ENCODE peak calls at places on chromosomes 5 and 9, in six cellular contexts. H, K, X, A, R and P are unnamed samples.
A peak's percentile ranks its signal among the peaks of the same experiment; 100 is the strongest.

GRCh38 chr5:136388474-136388873 is 23.1 kb upstream of the TRPC7 start:
- DNase-seq in K (no peak), A (no peak), H (no peak), R (no peak), X (no peak), P (no peak)

GRCh38 chr5:8845316-8845715 is 700.6 kb downstream of the SEMA5A start:
- DNase-seq in A (no peak), R (no peak), K (no peak), H (no peak), X (no peak), P (no peak)

GRCh38 chr5:158559066-158559465 is 540.6 kb downstream of the EBF1 start:
- DNase-seq in K (no peak), A (no peak), H (no peak), R (no peak), X (peak; percentile 20), P (no peak)

GRCh38 chr5:114471529-114471928 is 109.7 kb downstream of the KCNN2 start:
- DNase-seq in R (no peak), X (no peak), A (no peak), H (no peak), K (no peak), P (no peak)

GRCh38 chr5:2487152-2487763 is 264.2 kb downstream of the IRX2 start:
- DNase-seq in R (no peak), A (no peak), K (no peak), H (no peak), X (no peak), P (no peak)

GRCh38 chr9:91151014-91151740 is 210.5 kb downstream of the AUH start:
- DNase-seq in A (no peak), X (peak; percentile 72), R (no peak), H (peak; percentile 51), K (no peak), P (peak; percentile 49)

GRCh38 chr9:98730914-98731313 is 22.2 kb upstream of the GABBR2 start:
- DNase-seq in K (no peak), A (no peak), H (no peak), R (no peak), X (peak; percentile 2), P (no peak)

GRCh38 chr9:96856363-96857286 is 2.3 kb upstream of the ZNF782 start:
- DNase-seq in A (peak; percentile 84), X (peak; percentile 34), K (peak; percentile 57), R (no peak), H (no peak), P (no peak)

GRCh38 chr9:133339641-133340040 is 3.7 kb upstream of the SURF6 start:
- DNase-seq in A (no peak), K (no peak), X (no peak), R (no peak), H (no peak), P (no peak)

GRCh38 chr9:117466111-117466510 is 51.3 kb upstream of the ASTN2 start:
- DNase-seq in A (no peak), R (no peak), K (no peak), H (no peak), X (no peak), P (no peak)

GRCh38 chr9:130200038-130200979 is 28.1 kb downstream of the NCS1 start:
- DNase-seq in A (no peak), H (no peak), X (no peak), K (no peak), R (no peak), P (no peak)

GRCh38 chr5:25544652-25545249 is 900.0 kb upstream of the CDH10 start:
- DNase-seq in K (peak; percentile 6), A (peak; percentile 31), H (no peak), X (peak; percentile 13), R (peak; percentile 29), P (no peak)

GRCh38 chr9:99478469-99479027 is 256.5 kb downstream of the SEC61B start:
- DNase-seq in X (no peak), K (no peak), R (no peak), A (no peak), H (no peak), P (no peak)

GRCh38 chr5:15003511-15003920 is 131.9 kb upstream of the ANKH start:
- DNase-seq in H (peak; percentile 42), R (no peak), K (peak; percentile 75), X (peak; percentile 13), A (peak; percentile 59), P (peak; percentile 22)

GRCh38 chr5:10524376-10525123 is 39.3 kb upstream of the ANKRD33B start:
- DNase-seq in A (no peak), X (no peak), R (no peak), H (no peak), K (no peak), P (no peak)

GRCh38 chr9:112489039-112489546 is 2.5 kb downstream of the KIAA1958 start:
- DNase-seq in A (peak; percentile 46), H (no peak), R (no peak), K (no peak), X (no peak), P (no peak)

GRCh38 chr5:44665101-44665701 is 143.5 kb upstream of the MRPS30 start:
- DNase-seq in K (no peak), R (no peak), H (no peak), A (no peak), X (no peak), P (no peak)

GRCh38 chr5:122054266-122054665 is 23.8 kb downstream of the LOX start:
- DNase-seq in K (no peak), R (no peak), X (no peak), H (no peak), A (no peak), P (no peak)

GRCh38 chr5:88883059-88883565 is at the start of gene MEF2C:
- DNase-seq in R (no peak), H (no peak), K (peak; percentile 85), X (no peak), A (no peak), P (peak; percentile 33)

GRCh38 chr9:99109522-99109921 is 4.6 kb downstream of the TGFBR1 start:
- DNase-seq in K (no peak), A (no peak), X (no peak), H (no peak), R (no peak), P (no peak)

DNA sequence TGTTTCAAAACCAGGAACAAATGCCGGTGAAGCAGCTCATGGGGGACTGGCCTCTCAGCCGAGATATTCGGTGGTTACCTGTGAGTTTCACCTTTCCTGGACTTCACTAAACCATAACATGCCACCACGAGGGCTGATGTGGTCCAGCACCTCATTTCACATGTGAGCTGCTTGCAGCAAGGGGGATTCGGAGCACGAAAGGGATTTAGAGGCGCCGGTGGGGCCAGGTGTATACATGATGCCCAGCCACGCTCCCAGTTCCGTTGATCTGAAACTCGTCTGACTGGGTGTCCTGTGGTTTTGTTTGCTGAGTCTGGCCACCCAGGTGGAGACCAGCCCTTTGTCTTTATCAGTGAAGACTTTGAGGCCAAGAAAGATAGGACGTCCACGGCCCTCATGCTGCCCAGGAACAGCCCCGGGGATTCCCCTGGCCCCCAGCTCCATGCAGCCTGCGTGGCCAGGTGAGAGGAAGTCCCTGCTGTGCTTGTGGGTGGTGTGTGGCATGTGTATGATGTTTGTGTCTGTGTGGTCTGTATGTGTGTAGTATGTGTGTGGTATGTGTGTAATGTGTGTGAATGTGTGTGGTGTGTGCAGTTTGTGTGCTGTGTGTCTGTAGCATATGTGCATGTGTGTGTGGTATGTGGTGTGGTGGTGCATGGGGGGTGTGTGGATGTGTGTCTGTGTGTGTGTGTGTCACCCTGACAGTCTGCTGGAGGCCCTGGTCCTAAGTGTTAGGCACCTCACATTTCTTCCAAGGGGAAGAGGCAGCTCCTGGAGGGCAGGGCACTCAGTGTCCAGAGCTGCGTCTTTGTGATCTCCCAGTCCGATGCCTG is 23.4 kb downstream of the PHF2 start:
- DNase-seq in H (no peak), K (no peak), X (no peak), A (no peak), R (no peak), P (no peak)
- TF ChIP-seq TAF1 in H (no peak), K (no peak), X (no peak), A (no peak), R (no peak), P (no peak)

GRCh38 chr9:71636143-71636839 is 132.0 kb downstream of the CEMIP2 start:
- DNase-seq in A (peak; percentile 38), R (no peak), K (no peak), H (no peak), X (no peak), P (no peak)

GRCh38 chr9:71637433-71637832 is 130.9 kb downstream of the CEMIP2 start:
- DNase-seq in K (no peak), A (no peak), H (no peak), X (no peak), R (no peak), P (no peak)

GRCh38 chr9:71642043-71642442 is 126.3 kb downstream of the CEMIP2 start:
- DNase-seq in K (no peak), R (no peak), X (no peak), H (no peak), A (no peak), P (no peak)

GRCh38 chr9:71637926-71638325 is 130.4 kb downstream of the CEMIP2 start:
- DNase-seq in R (no peak), X (no peak), A (no peak), K (no peak), H (no peak), P (no peak)

DNA sequence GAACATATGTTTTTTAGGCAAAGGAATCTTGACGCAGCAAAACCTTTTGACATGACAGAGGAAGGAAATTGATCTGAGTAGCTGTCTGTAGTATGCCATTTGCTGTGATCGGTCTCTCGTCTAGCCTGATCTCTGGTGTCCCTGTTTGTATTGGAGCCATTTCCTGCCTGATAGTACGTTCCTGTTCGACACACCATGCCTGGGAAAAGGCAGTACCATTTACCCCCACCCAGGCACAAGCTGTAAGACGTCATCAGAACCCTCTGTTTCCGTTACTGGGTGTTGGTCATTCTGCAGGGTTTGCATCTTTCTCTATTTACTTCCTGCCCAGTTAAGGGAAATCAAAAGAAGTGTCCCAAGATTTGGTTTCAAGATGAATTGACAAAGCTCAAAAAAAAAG is 129.7 kb downstream of the CEMIP2 start:
- DNase-seq in K (no peak), R (no peak), X (no peak), H (no peak), A (no peak), P (no peak)
- TF ChIP-seq POLR2AphosphoS5 in K (no peak), R (no peak), X (no peak), H (no peak), A (no peak), P (no peak)

GRCh38 chr5:154754460-154755360 is 467 bp upstream of the LARP1 start:
- DNase-seq in X (peak; percentile 93), A (peak; percentile 96), H (peak; percentile 97), R (peak; percentile 99), K (peak; percentile 94), P (peak; percentile 94)
- TF ChIP-seq POLR2A in X (peak; percentile 78), A (peak; percentile 45), H (peak; percentile 75), R (peak; percentile 73), K (peak; percentile 57), P (peak; percentile 83)

GRCh38 chr5:57549546-57549945 is 66.9 kb upstream of the ACTBL2 start:
- DNase-seq in H (no peak), A (no peak), R (no peak), X (no peak), K (no peak), P (no peak)

GRCh38 chr5:57551974-57552537 is 69.4 kb upstream of the ACTBL2 start:
- DNase-seq in R (no peak), K (no peak), A (no peak), H (no peak), X (no peak), P (no peak)

GRCh38 chr5:57551251-57551650 is 68.6 kb upstream of the ACTBL2 start:
- DNase-seq in A (no peak), H (no peak), X (no peak), K (no peak), R (no peak), P (no peak)

DNA sequence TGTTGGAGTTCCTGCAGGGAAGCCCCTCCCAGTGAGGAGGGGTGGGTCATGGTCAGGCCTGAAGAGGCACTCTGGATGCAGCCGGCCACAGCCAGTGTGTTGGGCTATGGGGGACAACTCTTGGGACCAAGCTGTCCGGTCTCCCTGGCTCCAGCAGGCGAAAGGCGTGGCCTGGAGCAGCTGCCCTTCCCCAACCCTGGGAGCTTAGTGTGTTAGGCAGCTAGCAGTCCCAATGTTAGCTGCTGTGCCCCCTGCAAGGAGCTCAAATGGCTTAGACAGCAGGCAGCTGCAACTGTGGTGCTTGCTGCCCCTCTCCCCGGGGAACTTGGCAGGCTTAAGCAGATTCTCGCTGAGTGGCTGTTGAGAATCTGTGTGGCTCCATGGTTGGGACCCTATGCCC is 67.5 kb upstream of the ACTBL2 start:
- DNase-seq in R (no peak), X (no peak), A (no peak), H (no peak), K (no peak), P (no peak)
- TF ChIP-seq TAF1 in R (no peak), X (no peak), A (no peak), H (no peak), K (no peak), P (no peak)